ENCODE peak calls at places on chromosomes 6 and 20, in eight cellular contexts. One of them, this sample, is unnamed. For H3K27me3, the result is how much of the 10 kb centered on the place peaks cover.

GRCh38 chr6:89895273-89895874 is 1.1 kb downstream of the GJA10 start:
- DNase-seq in GM23338: peak
- DNase-seq in hepatocyte: peak
- DNase-seq in neural progenitor cell: peak
- DNase-seq in HCT116: no peak
- DNase-seq in PC-3: peak
- DNase-seq in MM.1S: no peak
- DNase-seq in SK-N-SH: peak
- DNase-seq in this sample: peak

GRCh38 chr20:33693741-33694645 is 7.8 kb upstream of the E2F1 start:
- DNase-seq in GM23338: peak
- DNase-seq in hepatocyte: no peak
- DNase-seq in neural progenitor cell: peak
- DNase-seq in HCT116: no peak
- DNase-seq in PC-3: no peak
- DNase-seq in MM.1S: no peak
- DNase-seq in SK-N-SH: peak
- DNase-seq in this sample: no peak

GRCh38 chr6:13629459-13630116 is 14.5 kb downstream of the NOL7 start:
- DNase-seq in GM23338: no peak
- DNase-seq in hepatocyte: no peak
- DNase-seq in neural progenitor cell: no peak
- DNase-seq in HCT116: no peak
- DNase-seq in PC-3: no peak
- DNase-seq in MM.1S: no peak
- DNase-seq in SK-N-SH: no peak
- DNase-seq in this sample: no peak

GRCh38 chr20:41232971-41233926 is 84.3 kb downstream of the ZHX3 start:
- DNase-seq in GM23338: no peak
- DNase-seq in hepatocyte: peak
- DNase-seq in neural progenitor cell: no peak
- DNase-seq in HCT116: no peak
- DNase-seq in PC-3: peak
- DNase-seq in MM.1S: no peak
- DNase-seq in SK-N-SH: no peak
- DNase-seq in this sample: peak

GRCh38 chr6:117317261-117317660 is 51.9 kb downstream of the VGLL2 start:
- DNase-seq in GM23338: peak
- DNase-seq in hepatocyte: peak
- DNase-seq in neural progenitor cell: peak
- DNase-seq in HCT116: peak
- DNase-seq in PC-3: peak
- DNase-seq in MM.1S: peak
- DNase-seq in SK-N-SH: no peak
- DNase-seq in this sample: peak

GRCh38 chr20:53405070-53405603 is 188.5 kb downstream of the ZNF217 start:
- DNase-seq in GM23338: no peak
- DNase-seq in hepatocyte: no peak
- DNase-seq in neural progenitor cell: no peak
- DNase-seq in HCT116: no peak
- DNase-seq in PC-3: no peak
- DNase-seq in MM.1S: no peak
- DNase-seq in SK-N-SH: no peak
- DNase-seq in this sample: no peak

GRCh38 chr20:34312024-34312460 is 8.9 kb upstream of the AHCY start:
- DNase-seq in GM23338: peak
- DNase-seq in hepatocyte: peak
- DNase-seq in neural progenitor cell: peak
- DNase-seq in HCT116: no peak
- DNase-seq in PC-3: no peak
- DNase-seq in MM.1S: no peak
- DNase-seq in SK-N-SH: no peak
- DNase-seq in this sample: peak

GRCh38 chr20:25063981-25064380 is 6.0 kb upstream of the ACSS1 start:
- DNase-seq in GM23338: no peak
- DNase-seq in hepatocyte: no peak
- DNase-seq in neural progenitor cell: no peak
- DNase-seq in HCT116: no peak
- DNase-seq in PC-3: no peak
- DNase-seq in MM.1S: no peak
- DNase-seq in SK-N-SH: no peak
- DNase-seq in this sample: no peak

GRCh38 chr6:117483004-117483644 is 650 bp downstream of the DCBLD1 start:
- DNase-seq in GM23338: peak
- DNase-seq in hepatocyte: peak
- DNase-seq in neural progenitor cell: peak
- DNase-seq in HCT116: no peak
- DNase-seq in PC-3: peak
- DNase-seq in MM.1S: peak
- DNase-seq in SK-N-SH: peak
- DNase-seq in this sample: peak

GRCh38 chr6:27178001-27178730 is 69.3 kb upstream of the PRSS16 start:
- DNase-seq in GM23338: peak
- DNase-seq in hepatocyte: peak
- DNase-seq in neural progenitor cell: peak
- DNase-seq in HCT116: peak
- DNase-seq in PC-3: peak
- DNase-seq in MM.1S: peak
- DNase-seq in SK-N-SH: peak
- DNase-seq in this sample: peak

DNA sequence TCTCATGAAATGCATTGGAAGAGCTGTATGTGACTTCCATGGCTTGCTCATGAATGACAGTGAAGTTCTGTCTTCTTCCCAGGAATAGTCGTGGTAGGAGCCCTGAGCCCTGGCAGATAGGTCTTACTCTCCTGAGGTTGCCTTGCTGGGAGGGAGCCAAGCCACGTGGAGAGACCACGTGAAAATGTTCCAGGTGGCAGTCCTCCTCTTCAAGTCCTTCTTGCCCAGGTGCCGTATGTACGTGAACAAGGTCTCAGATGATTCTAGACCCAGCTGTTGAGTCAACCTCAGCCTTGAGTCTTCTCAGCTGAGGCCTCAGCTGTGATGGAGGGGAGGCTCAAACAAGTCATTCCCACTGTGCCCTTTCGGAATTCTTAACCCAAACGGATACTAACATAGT is 192.4 kb upstream of the PRDM1 start:
- DNase-seq in GM23338: no peak
- DNase-seq in hepatocyte: no peak
- DNase-seq in neural progenitor cell: no peak
- DNase-seq in HCT116: no peak
- DNase-seq in PC-3: no peak
- DNase-seq in MM.1S: no peak
- DNase-seq in SK-N-SH: no peak
- DNase-seq in this sample: no peak
- TF ChIP-seq EZH2phosphoT487 in GM23338: no peak
- TF ChIP-seq EZH2phosphoT487 in hepatocyte: no peak
- TF ChIP-seq EZH2phosphoT487 in neural progenitor cell: no peak
- TF ChIP-seq EZH2phosphoT487 in HCT116: no peak
- TF ChIP-seq EZH2phosphoT487 in PC-3: no peak
- TF ChIP-seq EZH2phosphoT487 in MM.1S: no peak
- TF ChIP-seq EZH2phosphoT487 in SK-N-SH: no peak
- TF ChIP-seq EZH2phosphoT487 in this sample: no peak

DNA sequence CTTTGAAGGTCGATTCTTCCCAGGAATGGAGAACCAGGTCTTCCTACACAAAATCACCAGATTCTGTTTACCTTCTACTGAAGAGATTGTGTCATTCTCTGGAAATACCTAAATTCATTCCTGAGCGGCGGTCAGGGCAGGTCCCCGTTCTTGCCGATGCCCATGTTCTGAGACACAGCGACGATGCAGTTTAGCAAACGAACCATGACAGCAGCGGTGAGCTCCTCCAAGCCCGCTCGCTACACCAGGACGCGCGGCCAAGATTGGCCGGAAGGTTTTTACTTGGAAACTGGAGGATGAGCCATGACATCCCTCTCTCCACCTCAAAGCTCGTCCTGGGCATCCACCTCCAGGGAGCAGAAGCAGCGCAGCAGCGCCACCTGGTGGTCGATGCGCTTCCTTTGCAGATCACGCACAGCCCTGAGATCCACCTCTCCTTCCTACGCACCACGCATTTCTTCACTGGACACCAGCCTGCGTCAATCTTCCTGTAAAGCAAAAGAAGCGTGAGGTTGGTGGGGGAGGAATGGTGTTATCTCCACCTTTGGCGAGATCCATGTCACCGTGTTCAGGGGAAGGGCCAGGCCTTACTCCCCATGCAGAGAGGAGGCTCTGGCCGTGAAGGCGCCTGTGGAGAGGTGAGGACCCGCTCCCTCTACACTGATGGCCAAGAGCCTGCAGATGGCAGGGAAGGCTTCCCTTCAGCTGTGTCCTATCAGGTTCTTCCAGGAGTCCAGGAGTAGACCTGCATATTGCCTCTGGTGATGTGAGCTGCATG is 9.9 kb upstream of the HLA-B start:
- DNase-seq in GM23338: peak
- DNase-seq in hepatocyte: peak
- DNase-seq in neural progenitor cell: peak
- DNase-seq in HCT116: peak
- DNase-seq in PC-3: peak
- DNase-seq in MM.1S: peak
- DNase-seq in SK-N-SH: peak
- DNase-seq in this sample: peak
- H3K27me3 ChIP-seq in GM23338: under half
- H3K27me3 ChIP-seq in hepatocyte: under half
- H3K27me3 ChIP-seq in neural progenitor cell: under half
- H3K27me3 ChIP-seq in HCT116: under half
- H3K27me3 ChIP-seq in PC-3: under half
- H3K27me3 ChIP-seq in MM.1S: under half
- H3K27me3 ChIP-seq in SK-N-SH: under half
- H3K27me3 ChIP-seq in this sample: under half

GRCh38 chr6:36169023-36170007 is 27.2 kb upstream of the BRPF3 start:
- DNase-seq in GM23338: no peak
- DNase-seq in hepatocyte: no peak
- DNase-seq in neural progenitor cell: no peak
- DNase-seq in HCT116: no peak
- DNase-seq in PC-3: no peak
- DNase-seq in MM.1S: peak
- DNase-seq in SK-N-SH: no peak
- DNase-seq in this sample: no peak
- TF ChIP-seq EZH2phosphoT487 in GM23338: no peak
- TF ChIP-seq EZH2phosphoT487 in hepatocyte: no peak
- TF ChIP-seq EZH2phosphoT487 in neural progenitor cell: no peak
- TF ChIP-seq EZH2phosphoT487 in HCT116: no peak
- TF ChIP-seq EZH2phosphoT487 in PC-3: no peak
- TF ChIP-seq EZH2phosphoT487 in MM.1S: no peak
- TF ChIP-seq EZH2phosphoT487 in SK-N-SH: no peak
- TF ChIP-seq EZH2phosphoT487 in this sample: no peak

DNA sequence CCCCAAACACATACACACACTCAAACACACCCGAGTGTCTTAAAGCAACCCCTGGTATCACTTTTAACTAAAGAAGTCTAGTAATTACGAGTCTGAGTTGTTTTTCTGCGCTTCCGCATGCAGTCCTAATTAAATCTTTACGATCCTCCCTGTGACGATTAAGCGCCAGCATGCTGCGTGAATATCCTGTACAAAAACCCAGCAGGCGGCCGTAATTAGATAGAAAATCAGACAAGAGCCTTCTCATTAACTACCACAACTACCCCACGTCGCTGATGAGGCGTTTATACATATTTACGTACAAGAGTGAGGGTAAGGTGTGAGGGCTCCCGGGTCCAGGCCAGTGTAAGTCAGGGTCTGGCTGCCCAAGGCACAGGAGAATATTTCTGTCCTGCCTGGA is 8.1 kb downstream of the TFAP2B start:
- DNase-seq in GM23338: no peak
- DNase-seq in hepatocyte: no peak
- DNase-seq in neural progenitor cell: peak
- DNase-seq in HCT116: no peak
- DNase-seq in PC-3: no peak
- DNase-seq in MM.1S: no peak
- DNase-seq in SK-N-SH: no peak
- DNase-seq in this sample: no peak
- H3K27me3 ChIP-seq in GM23338: half or more
- H3K27me3 ChIP-seq in hepatocyte: half or more
- H3K27me3 ChIP-seq in neural progenitor cell: half or more
- H3K27me3 ChIP-seq in HCT116: under half
- H3K27me3 ChIP-seq in PC-3: under half
- H3K27me3 ChIP-seq in MM.1S: under half
- H3K27me3 ChIP-seq in SK-N-SH: under half
- H3K27me3 ChIP-seq in this sample: half or more

DNA sequence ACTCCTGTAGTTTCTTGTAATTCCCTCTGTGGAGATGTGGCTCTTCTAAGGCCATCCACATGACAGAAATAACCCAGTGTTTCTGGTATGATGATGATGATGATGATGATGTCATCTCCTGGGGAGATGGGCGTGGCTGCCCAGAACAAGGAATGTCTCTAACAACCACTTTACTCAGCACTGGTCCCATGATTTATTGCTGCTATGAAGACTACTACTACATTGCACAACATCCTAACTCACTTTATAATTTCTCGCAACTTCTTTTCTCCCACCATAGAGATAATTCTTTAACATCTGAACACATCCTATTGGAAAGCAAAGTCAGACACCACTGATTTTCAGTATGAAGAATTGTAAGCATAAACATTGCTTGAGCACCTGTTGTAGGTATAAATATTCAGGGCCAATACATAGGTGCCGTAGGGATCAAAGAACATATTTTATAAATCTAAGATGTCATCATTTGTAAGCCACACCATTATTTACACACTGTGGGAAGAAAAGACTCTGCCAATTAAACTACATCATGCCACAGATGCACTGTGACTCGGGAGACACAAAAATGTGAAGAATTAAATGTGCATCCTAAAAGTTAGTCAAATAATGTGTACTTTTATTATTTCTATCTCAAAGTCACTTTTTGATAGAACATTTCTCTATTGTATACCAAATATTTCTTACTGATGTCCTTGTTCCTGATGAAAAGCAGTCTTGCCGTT is 6.4 kb downstream of the TPMT start:
- DNase-seq in GM23338: no peak
- DNase-seq in hepatocyte: peak
- DNase-seq in neural progenitor cell: no peak
- DNase-seq in HCT116: peak
- DNase-seq in PC-3: peak
- DNase-seq in MM.1S: no peak
- DNase-seq in SK-N-SH: no peak
- DNase-seq in this sample: peak
- TF ChIP-seq EZH2phosphoT487 in GM23338: no peak
- TF ChIP-seq EZH2phosphoT487 in hepatocyte: no peak
- TF ChIP-seq EZH2phosphoT487 in neural progenitor cell: no peak
- TF ChIP-seq EZH2phosphoT487 in HCT116: no peak
- TF ChIP-seq EZH2phosphoT487 in PC-3: no peak
- TF ChIP-seq EZH2phosphoT487 in MM.1S: no peak
- TF ChIP-seq EZH2phosphoT487 in SK-N-SH: no peak
- TF ChIP-seq EZH2phosphoT487 in this sample: peak

This sample was measured in GM23248.